ENCODE peak calls at places on chromosome 5, in four cellular contexts. Z, G, K and J are unnamed samples.

GRCh38 chr5:54541823-54542783 is 24.5 kb downstream of the SNX18 start:
- DNase-seq in Z (no peak), G (no peak), K (no peak), J (no peak)

GRCh38 chr5:149719666-149720065 is 10.4 kb upstream of the PPARGC1B start:
- DNase-seq in Z (no peak), K (no peak), G (peak), J (no peak)

GRCh38 chr5:34519489-34520220 is 136.5 kb upstream of the RAI14 start:
- DNase-seq in Z (no peak), K (no peak), G (no peak), J (no peak)

GRCh38 chr5:105885266-105885665 is 1785.5 kb downstream of the EFNA5 start:
- DNase-seq in Z (no peak), G (no peak), K (no peak), J (no peak)

GRCh38 chr5:141135030-141135717 is at the start of gene PCDHB5:
- DNase-seq in K (no peak), Z (no peak), G (no peak), J (no peak)

GRCh38 chr5:141713616-141714309 is 31.7 kb upstream of the ARAP3 start:
- DNase-seq in Z (no peak), G (no peak), K (peak), J (peak)

GRCh38 chr5:126139086-126139485 is 284.1 kb upstream of the GRAMD2B start:
- DNase-seq in G (no peak), K (no peak), Z (no peak), J (no peak)

GRCh38 chr5:72723584-72723983 is 92.9 kb upstream of the TNPO1 start:
- DNase-seq in Z (no peak), K (no peak), G (no peak), J (no peak)

GRCh38 chr5:52802272-52803011 is 14.7 kb downstream of the ITGA1 start:
- DNase-seq in Z (no peak), G (no peak), K (no peak), J (no peak)